ENCODE peak calls at places on chromosomes 5 and 9, in seven cellular contexts. One of them, this sample, is unnamed.
A peak's percentile ranks its signal among the peaks of the same experiment; 100 is the strongest.

GRCh38 chr5:79962580-79963222 is 28.4 kb downstream of the MTX3 start:
- DNase-seq in A549: no peak
- DNase-seq in GM23248: peak; percentile 72
- DNase-seq in WERI-Rb-1: peak; percentile 39
- DNase-seq in PC-9: peak; percentile 7
- DNase-seq in right atrium auricular region: no peak
- DNase-seq in epithelial cell of esophagus: peak; percentile 49
- DNase-seq in this sample: no peak

GRCh38 chr5:10579537-10580521 is 16.0 kb downstream of the ANKRD33B start:
- DNase-seq in A549: no peak
- DNase-seq in GM23248: no peak
- DNase-seq in WERI-Rb-1: peak; percentile 9
- DNase-seq in PC-9: no peak
- DNase-seq in right atrium auricular region: peak; percentile 38
- DNase-seq in epithelial cell of esophagus: no peak
- DNase-seq in this sample: no peak

GRCh38 chr9:34809504-34810186 is 99.7 kb upstream of the CCL21 start:
- DNase-seq in A549: peak; percentile 8
- DNase-seq in GM23248: peak; percentile 42
- DNase-seq in WERI-Rb-1: no peak
- DNase-seq in PC-9: no peak
- DNase-seq in right atrium auricular region: no peak
- DNase-seq in epithelial cell of esophagus: peak; percentile 38
- DNase-seq in this sample: no peak

GRCh38 chr9:136856541-136857141 is 4.5 kb downstream of the MAMDC4 start:
- DNase-seq in A549: no peak
- DNase-seq in GM23248: no peak
- DNase-seq in WERI-Rb-1: no peak
- DNase-seq in PC-9: no peak
- DNase-seq in right atrium auricular region: no peak
- DNase-seq in epithelial cell of esophagus: no peak
- DNase-seq in this sample: no peak

GRCh38 chr9:127177221-127177620 is 54.8 kb upstream of the ANGPTL2 start:
- DNase-seq in A549: no peak
- DNase-seq in GM23248: no peak
- DNase-seq in WERI-Rb-1: peak; percentile 6
- DNase-seq in PC-9: no peak
- DNase-seq in right atrium auricular region: peak; percentile 46
- DNase-seq in epithelial cell of esophagus: peak; percentile 18
- DNase-seq in this sample: no peak

GRCh38 chr5:169300468-169301385 is at the start of gene SLIT3:
- DNase-seq in A549: peak; percentile 89
- DNase-seq in GM23248: peak; percentile 96
- DNase-seq in WERI-Rb-1: no peak
- DNase-seq in PC-9: no peak
- DNase-seq in right atrium auricular region: peak; percentile 86
- DNase-seq in epithelial cell of esophagus: peak; percentile 84
- DNase-seq in this sample: peak; percentile 29

GRCh38 chr9:88092699-88093359 is 45.4 kb downstream of the SPATA31C2 start:
- DNase-seq in A549: no peak
- DNase-seq in GM23248: no peak
- DNase-seq in WERI-Rb-1: peak; percentile 65
- DNase-seq in PC-9: no peak
- DNase-seq in right atrium auricular region: peak; percentile 74
- DNase-seq in epithelial cell of esophagus: no peak
- DNase-seq in this sample: no peak

GRCh38 chr5:177458122-177458681 is 11.6 kb downstream of the PRR7 start:
- DNase-seq in A549: no peak
- DNase-seq in GM23248: no peak
- DNase-seq in WERI-Rb-1: no peak
- DNase-seq in PC-9: no peak
- DNase-seq in right atrium auricular region: no peak
- DNase-seq in epithelial cell of esophagus: no peak
- DNase-seq in this sample: no peak

GRCh38 chr5:154479160-154479943 is 1.3 kb upstream of the HAND1 start:
- DNase-seq in A549: no peak
- DNase-seq in GM23248: no peak
- DNase-seq in WERI-Rb-1: no peak
- DNase-seq in PC-9: no peak
- DNase-seq in right atrium auricular region: no peak
- DNase-seq in epithelial cell of esophagus: no peak
- DNase-seq in this sample: no peak

GRCh38 chr5:3852154-3852930 is 256.7 kb downstream of the IRX1 start:
- DNase-seq in A549: no peak
- DNase-seq in GM23248: no peak
- DNase-seq in WERI-Rb-1: no peak
- DNase-seq in PC-9: no peak
- DNase-seq in right atrium auricular region: no peak
- DNase-seq in epithelial cell of esophagus: peak; percentile 45
- DNase-seq in this sample: no peak

GRCh38 chr9:14189578-14189977 is 124.4 kb downstream of the NFIB start:
- DNase-seq in A549: no peak
- DNase-seq in GM23248: peak; percentile 42
- DNase-seq in WERI-Rb-1: no peak
- DNase-seq in PC-9: no peak
- DNase-seq in right atrium auricular region: no peak
- DNase-seq in epithelial cell of esophagus: no peak
- DNase-seq in this sample: no peak

GRCh38 chr5:149319174-149319573 is 26.1 kb upstream of the GRPEL2 start:
- DNase-seq in A549: no peak
- DNase-seq in GM23248: no peak
- DNase-seq in WERI-Rb-1: no peak
- DNase-seq in PC-9: no peak
- DNase-seq in right atrium auricular region: no peak
- DNase-seq in epithelial cell of esophagus: no peak
- DNase-seq in this sample: no peak

GRCh38 chr5:74625742-74626241 is 14.7 kb downstream of the ENC1 start:
- DNase-seq in A549: no peak
- DNase-seq in GM23248: no peak
- DNase-seq in WERI-Rb-1: peak; percentile 30
- DNase-seq in PC-9: no peak
- DNase-seq in right atrium auricular region: no peak
- DNase-seq in epithelial cell of esophagus: peak; percentile 45
- DNase-seq in this sample: no peak

GRCh38 chr5:10453564-10453963 is 11.9 kb downstream of the ROPN1L start:
- DNase-seq in A549: peak; percentile 59
- DNase-seq in GM23248: peak; percentile 57
- DNase-seq in WERI-Rb-1: no peak
- DNase-seq in PC-9: peak; percentile 93
- DNase-seq in right atrium auricular region: no peak
- DNase-seq in epithelial cell of esophagus: peak; percentile 53
- DNase-seq in this sample: peak; percentile 35

GRCh38 chr9:125680442-125680841 is 26.6 kb downstream of the MAPKAP1 start:
- DNase-seq in A549: no peak
- DNase-seq in GM23248: no peak
- DNase-seq in WERI-Rb-1: no peak
- DNase-seq in PC-9: no peak
- DNase-seq in right atrium auricular region: no peak
- DNase-seq in epithelial cell of esophagus: no peak
- DNase-seq in this sample: no peak

GRCh38 chr9:99054581-99054980 is 50.3 kb upstream of the TGFBR1 start:
- DNase-seq in A549: no peak
- DNase-seq in GM23248: peak; percentile 61
- DNase-seq in WERI-Rb-1: no peak
- DNase-seq in PC-9: peak; percentile 45
- DNase-seq in right atrium auricular region: no peak
- DNase-seq in epithelial cell of esophagus: no peak
- DNase-seq in this sample: no peak

GRCh38 chr5:159826351-159827222 is 89.7 kb upstream of the ADRA1B start:
- DNase-seq in A549: peak; percentile 93
- DNase-seq in GM23248: peak; percentile 87
- DNase-seq in WERI-Rb-1: no peak
- DNase-seq in PC-9: peak; percentile 84
- DNase-seq in right atrium auricular region: no peak
- DNase-seq in epithelial cell of esophagus: peak; percentile 93
- DNase-seq in this sample: peak; percentile 91

GRCh38 chr9:114869845-114870244 is 60.5 kb downstream of the TNFSF8 start:
- DNase-seq in A549: no peak
- DNase-seq in GM23248: no peak
- DNase-seq in WERI-Rb-1: peak; percentile 35
- DNase-seq in PC-9: peak; percentile 31
- DNase-seq in right atrium auricular region: no peak
- DNase-seq in epithelial cell of esophagus: no peak
- DNase-seq in this sample: no peak

GRCh38 chr5:58383459-58383858 is 76.4 kb downstream of the PLK2 start:
- DNase-seq in A549: no peak
- DNase-seq in GM23248: peak; percentile 17
- DNase-seq in WERI-Rb-1: no peak
- DNase-seq in PC-9: no peak
- DNase-seq in right atrium auricular region: no peak
- DNase-seq in epithelial cell of esophagus: peak; percentile 57
- DNase-seq in this sample: no peak

GRCh38 chr9:4734150-4734549 is 6.9 kb downstream of the AK3 start:
- DNase-seq in A549: no peak
- DNase-seq in GM23248: no peak
- DNase-seq in WERI-Rb-1: no peak
- DNase-seq in PC-9: no peak
- DNase-seq in right atrium auricular region: no peak
- DNase-seq in epithelial cell of esophagus: no peak
- DNase-seq in this sample: no peak

GRCh38 chr5:96577909-96578308 is 84.3 kb upstream of the CAST start:
- DNase-seq in A549: no peak
- DNase-seq in GM23248: peak; percentile 56
- DNase-seq in WERI-Rb-1: no peak
- DNase-seq in PC-9: no peak
- DNase-seq in right atrium auricular region: no peak
- DNase-seq in epithelial cell of esophagus: peak; percentile 27
- DNase-seq in this sample: no peak

GRCh38 chr5:80140496-80140895 is 105.3 kb downstream of the THBS4 start:
- DNase-seq in A549: no peak
- DNase-seq in GM23248: no peak
- DNase-seq in WERI-Rb-1: no peak
- DNase-seq in PC-9: no peak
- DNase-seq in right atrium auricular region: peak; percentile 42
- DNase-seq in epithelial cell of esophagus: no peak
- DNase-seq in this sample: no peak

GRCh38 chr9:125663127-125663526 is 43.9 kb downstream of the MAPKAP1 start:
- DNase-seq in A549: peak; percentile 35
- DNase-seq in GM23248: peak; percentile 73
- DNase-seq in WERI-Rb-1: no peak
- DNase-seq in PC-9: no peak
- DNase-seq in right atrium auricular region: no peak
- DNase-seq in epithelial cell of esophagus: peak; percentile 76
- DNase-seq in this sample: peak; percentile 47

GRCh38 chr9:98772364-98773155 is 23.8 kb downstream of the ANKS6 start:
- DNase-seq in A549: no peak
- DNase-seq in GM23248: no peak
- DNase-seq in WERI-Rb-1: no peak
- DNase-seq in PC-9: no peak
- DNase-seq in right atrium auricular region: no peak
- DNase-seq in epithelial cell of esophagus: no peak
- DNase-seq in this sample: no peak

GRCh38 chr9:26856413-26857032 is 36.1 kb downstream of the CAAP1 start:
- DNase-seq in A549: peak; percentile 77
- DNase-seq in GM23248: peak; percentile 56
- DNase-seq in WERI-Rb-1: peak; percentile 42
- DNase-seq in PC-9: no peak
- DNase-seq in right atrium auricular region: no peak
- DNase-seq in epithelial cell of esophagus: peak; percentile 83
- DNase-seq in this sample: peak; percentile 18

GRCh38 chr9:89986190-89986589 is 381.4 kb downstream of the GADD45G start:
- DNase-seq in A549: no peak
- DNase-seq in GM23248: no peak
- DNase-seq in WERI-Rb-1: no peak
- DNase-seq in PC-9: no peak
- DNase-seq in right atrium auricular region: no peak
- DNase-seq in epithelial cell of esophagus: peak; percentile 18
- DNase-seq in this sample: no peak

DNA sequence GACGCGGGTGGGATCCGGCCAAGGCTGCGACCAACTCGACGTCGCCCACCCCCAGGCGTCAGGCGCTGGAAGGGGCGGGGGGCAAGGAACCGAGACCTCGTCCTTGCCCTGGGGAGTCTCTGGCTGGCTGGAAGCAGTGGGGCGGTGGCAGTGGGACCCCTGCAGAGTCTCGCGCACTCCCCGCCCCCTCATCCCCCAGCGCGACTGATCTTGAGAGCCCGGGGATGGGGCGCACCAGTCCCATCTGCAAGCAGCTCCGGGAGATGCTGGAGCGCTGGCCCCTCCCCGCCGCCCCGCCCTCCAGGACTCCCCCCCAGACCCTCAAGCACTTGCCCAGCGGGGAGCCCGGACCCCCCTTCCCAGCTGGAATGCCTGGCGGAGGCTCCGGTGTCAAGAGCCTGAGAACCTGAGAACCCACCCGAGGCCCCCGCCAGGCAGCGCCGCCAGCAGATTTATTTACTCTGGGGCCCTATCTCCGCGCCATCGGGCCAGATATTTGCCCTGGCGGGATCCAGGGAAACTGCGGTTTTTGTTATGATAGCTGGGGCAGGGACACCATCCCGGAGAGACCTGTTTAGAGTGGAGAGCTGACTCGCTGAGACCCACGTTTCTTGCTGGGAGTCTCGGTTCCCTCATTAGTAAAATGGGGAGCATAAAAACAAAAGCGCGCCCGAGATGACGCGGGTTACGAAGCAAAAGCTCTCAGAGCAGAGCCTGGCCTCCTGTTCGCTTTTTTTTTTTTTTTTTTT is 1.2 kb downstream of the PRRT1B start:
- DNase-seq in A549: no peak
- DNase-seq in GM23248: peak; percentile 41
- DNase-seq in WERI-Rb-1: no peak
- DNase-seq in PC-9: peak; percentile 69
- DNase-seq in right atrium auricular region: no peak
- DNase-seq in epithelial cell of esophagus: no peak
- DNase-seq in this sample: no peak
- H3K4me3 ChIP-seq in A549: peak overlapping the region; percentile 48
- H3K4me3 ChIP-seq in GM23248: peak overlapping the region; percentile 50
- H3K4me3 ChIP-seq in WERI-Rb-1: peak overlapping the region; percentile 34
- H3K4me3 ChIP-seq in PC-9: peak overlapping the region; percentile 40
- H3K4me3 ChIP-seq in right atrium auricular region: no peak overlapping the region
- H3K4me3 ChIP-seq in epithelial cell of esophagus: no peak overlapping the region
- H3K4me3 ChIP-seq in this sample: peak overlapping the region; percentile 15

GRCh38 chr5:179167871-179168451 is 107.8 kb downstream of the ZNF354C start:
- DNase-seq in A549: no peak
- DNase-seq in GM23248: peak; percentile 13
- DNase-seq in WERI-Rb-1: no peak
- DNase-seq in PC-9: no peak
- DNase-seq in right atrium auricular region: no peak
- DNase-seq in epithelial cell of esophagus: no peak
- DNase-seq in this sample: no peak
- H3K4me3 ChIP-seq in A549: no peak overlapping the region
- H3K4me3 ChIP-seq in GM23248: no peak overlapping the region
- H3K4me3 ChIP-seq in WERI-Rb-1: no peak overlapping the region
- H3K4me3 ChIP-seq in PC-9: no peak overlapping the region
- H3K4me3 ChIP-seq in right atrium auricular region: no peak overlapping the region
- H3K4me3 ChIP-seq in epithelial cell of esophagus: no peak overlapping the region
- H3K4me3 ChIP-seq in this sample: no peak overlapping the region

GRCh38 chr5:151224372-151224771 is 480 bp upstream of the CCDC69 start:
- DNase-seq in A549: no peak
- DNase-seq in GM23248: no peak
- DNase-seq in WERI-Rb-1: no peak
- DNase-seq in PC-9: no peak
- DNase-seq in right atrium auricular region: no peak
- DNase-seq in epithelial cell of esophagus: no peak
- DNase-seq in this sample: no peak
- H3K4me3 ChIP-seq in A549: peak overlapping the region; percentile 80
- H3K4me3 ChIP-seq in GM23248: peak overlapping the region; percentile 94
- H3K4me3 ChIP-seq in WERI-Rb-1: peak overlapping the region; percentile 56
- H3K4me3 ChIP-seq in PC-9: peak overlapping the region; percentile 71
- H3K4me3 ChIP-seq in right atrium auricular region: peak overlapping the region; percentile 85
- H3K4me3 ChIP-seq in epithelial cell of esophagus: no peak overlapping the region
- H3K4me3 ChIP-seq in this sample: no peak overlapping the region

GRCh38 chr9:134647359-134648115 is 5.9 kb downstream of the COL5A1 start:
- DNase-seq in A549: no peak
- DNase-seq in GM23248: no peak
- DNase-seq in WERI-Rb-1: peak; percentile 71
- DNase-seq in PC-9: no peak
- DNase-seq in right atrium auricular region: no peak
- DNase-seq in epithelial cell of esophagus: no peak
- DNase-seq in this sample: no peak
- H3K4me3 ChIP-seq in A549: no peak overlapping the region
- H3K4me3 ChIP-seq in GM23248: no peak overlapping the region
- H3K4me3 ChIP-seq in WERI-Rb-1: no peak overlapping the region
- H3K4me3 ChIP-seq in PC-9: no peak overlapping the region
- H3K4me3 ChIP-seq in right atrium auricular region: no peak overlapping the region
- H3K4me3 ChIP-seq in epithelial cell of esophagus: no peak overlapping the region
- H3K4me3 ChIP-seq in this sample: no peak overlapping the region

This sample was measured in kidney epithelial cell.